ENCODE peak calls at places on chromosomes 13 and 19, in nine cellular contexts. Y is activated CD4-positive, alpha-beta T cell treated with anti-CD3 and anti-CD28 coated beads, Interleukin-2, amount 50 U/mL, for 1 hour; O is skeletal muscle cell; U is AG09319; S is endothelial cell; J is neural crest cell; E is NCI-H1105 treated with DMSO at 0.1 percent for 48 hours; R is stimulated activated CD8-positive, alpha-beta memory T cell treated with anti-CD3 and anti-CD28 coated beads, Interleukin-15, amount 100 ng/mL, for 4 hours; Q is PC-9. I is an unnamed sample.

GRCh38 chr13:37058801-37059135 is 720 bp downstream of the SUPT20H start:
- DNase-seq in Y (peak; percentile 46), O (no peak), U (no peak), S (peak; percentile 27), J (no peak), E (no peak), R (no peak), Q (no peak), I (peak; percentile 50)

GRCh38 chr19:46634656-46635218 is 1.3 kb downstream of the GNG8 start:
- DNase-seq in Y (no peak), O (no peak), U (no peak), S (no peak), J (no peak), E (peak; percentile 88), R (no peak), Q (no peak), I (no peak)

GRCh38 chr13:98473135-98473791 is 103.6 kb downstream of the STK24 start:
- DNase-seq in Y (no peak), O (no peak), U (no peak), S (no peak), J (no peak), E (no peak), R (no peak), Q (no peak), I (no peak)

GRCh38 chr13:97544041-97544765 is 110.2 kb downstream of the RAP2A start:
- DNase-seq in Y (no peak), O (peak; percentile 34), U (no peak), S (no peak), J (no peak), E (no peak), R (no peak), Q (no peak), I (no peak)

GRCh38 chr13:31043891-31044657 is 111.6 kb downstream of the TEX26 start:
- DNase-seq in Y (peak; percentile 78), O (no peak), U (peak; percentile 49), S (peak; percentile 81), J (peak; percentile 81), E (peak; percentile 66), R (peak; percentile 63), Q (peak; percentile 55), I (peak; percentile 3)

GRCh38 chr13:32582991-32583390 is 3.3 kb upstream of the PDS5B start:
- DNase-seq in Y (no peak), O (no peak), U (no peak), S (no peak), J (no peak), E (no peak), R (no peak), Q (no peak), I (no peak)

GRCh38 chr13:39536906-39537305 is 66.1 kb downstream of the LHFPL6 start:
- DNase-seq in Y (no peak), O (no peak), U (no peak), S (no peak), J (no peak), E (no peak), R (no peak), Q (no peak), I (no peak)

GRCh38 chr13:52359534-52359933 is 46.4 kb downstream of the THSD1 start:
- DNase-seq in Y (no peak), O (peak; percentile 69), U (no peak), S (no peak), J (no peak), E (no peak), R (no peak), Q (no peak), I (no peak)

GRCh38 chr19:11580665-11581418 is 3.4 kb upstream of the ACP5 start:
- DNase-seq in Y (no peak), O (no peak), U (no peak), S (no peak), J (no peak), E (no peak), R (no peak), Q (no peak), I (no peak)

GRCh38 chr13:97116754-97117153 is 105.4 kb upstream of the MBNL2 start:
- DNase-seq in Y (no peak), O (peak; percentile 22), U (no peak), S (no peak), J (no peak), E (no peak), R (no peak), Q (peak; percentile 56), I (peak; percentile 8)

GRCh38 chr19:31974941-31975340 is 370.5 kb upstream of the ZNF507 start:
- DNase-seq in Y (no peak), O (no peak), U (no peak), S (no peak), J (no peak), E (no peak), R (no peak), Q (no peak), I (no peak)

GRCh38 chr19:872266-872951 is 12.9 kb downstream of the CFD start:
- DNase-seq in Y (peak; percentile 80), O (no peak), U (no peak), S (no peak), J (peak; percentile 47), E (peak; percentile 65), R (peak; percentile 63), Q (peak; percentile 72), I (peak; percentile 66)

GRCh38 chr19:40191836-40192646 is 815 bp downstream of the MAP3K10 start:
- DNase-seq in Y (no peak), O (no peak), U (no peak), S (peak; percentile 45), J (peak; percentile 37), E (no peak), R (no peak), Q (no peak), I (peak; percentile 1)

GRCh38 chr13:112891477-112892401 is 77.3 kb upstream of the MCF2L start:
- DNase-seq in Y (no peak), O (no peak), U (no peak), S (no peak), J (no peak), E (no peak), R (no peak), Q (no peak), I (no peak)

GRCh38 chr13:99486996-99487395 is 14.3 kb upstream of the TM9SF2 start:
- DNase-seq in Y (no peak), O (no peak), U (no peak), S (no peak), J (no peak), E (no peak), R (no peak), Q (no peak), I (no peak)

GRCh38 chr19:58357798-58358145 is 4.5 kb upstream of the A1BG start:
- DNase-seq in Y (no peak), O (no peak), U (no peak), S (no peak), J (no peak), E (no peak), R (no peak), Q (no peak), I (no peak)

GRCh38 chr13:23701646-23702045 is 131.4 kb downstream of the TNFRSF19 start:
- DNase-seq in Y (no peak), O (peak; percentile 100), U (peak; percentile 99), S (no peak), J (no peak), E (no peak), R (no peak), Q (no peak), I (no peak)

GRCh38 chr13:46392967-46393366 is 5.9 kb upstream of the RUBCNL start:
- DNase-seq in Y (no peak), O (no peak), U (no peak), S (no peak), J (no peak), E (no peak), R (no peak), Q (no peak), I (no peak)

GRCh38 chr13:99484405-99484981 is 16.8 kb upstream of the TM9SF2 start:
- DNase-seq in Y (no peak), O (no peak), U (peak; percentile 76), S (no peak), J (no peak), E (no peak), R (no peak), Q (no peak), I (no peak)

I was measured in SW 1271.